ENCODE peak calls at places on chromosomes 7 and 10, in seven cellular contexts. One of them, this sample, is unnamed.

GRCh38 chr7:151271699-151272355 is 23.3 kb upstream of the SMARCD3 start:
- DNase-seq in stimulated activated CD8-positive, alpha-beta memory T cell treated with anti-CD3 and anti-CD28 coated beads, Interleukin-12 subunit alpha, Interleukin-12 subunit beta, amount 100 ng/mL, for 1 hour: no peak
- DNase-seq in breast epithelium: no peak
- DNase-seq in tibial artery: peak
- DNase-seq in Caki2: peak
- DNase-seq in iris pigment epithelial cell: peak
- DNase-seq in NCI-H2029 treated with DMSO at 0.1 percent for 48 hours: no peak
- DNase-seq in this sample: peak

GRCh38 chr7:73985737-73986141 is 42.2 kb upstream of the ELN start:
- DNase-seq in NCI-H2029 treated with DMSO at 0.1 percent for 48 hours: no peak
- DNase-seq in iris pigment epithelial cell: no peak
- DNase-seq in Caki2: no peak
- DNase-seq in breast epithelium: no peak
- DNase-seq in stimulated activated CD8-positive, alpha-beta memory T cell treated with anti-CD3 and anti-CD28 coated beads, Interleukin-12 subunit alpha, Interleukin-12 subunit beta, amount 100 ng/mL, for 1 hour: no peak
- DNase-seq in tibial artery: no peak
- DNase-seq in this sample: no peak

GRCh38 chr10:49213211-49213610 is 25.0 kb upstream of the TMEM273 start:
- DNase-seq in breast epithelium: no peak
- DNase-seq in NCI-H2029 treated with DMSO at 0.1 percent for 48 hours: no peak
- DNase-seq in iris pigment epithelial cell: no peak
- DNase-seq in Caki2: no peak
- DNase-seq in stimulated activated CD8-positive, alpha-beta memory T cell treated with anti-CD3 and anti-CD28 coated beads, Interleukin-12 subunit alpha, Interleukin-12 subunit beta, amount 100 ng/mL, for 1 hour: no peak
- DNase-seq in tibial artery: no peak
- DNase-seq in this sample: no peak

GRCh38 chr7:26291251-26291650 is 411 bp upstream of the SNX10 start:
- DNase-seq in NCI-H2029 treated with DMSO at 0.1 percent for 48 hours: no peak
- DNase-seq in Caki2: no peak
- DNase-seq in tibial artery: no peak
- DNase-seq in breast epithelium: no peak
- DNase-seq in stimulated activated CD8-positive, alpha-beta memory T cell treated with anti-CD3 and anti-CD28 coated beads, Interleukin-12 subunit alpha, Interleukin-12 subunit beta, amount 100 ng/mL, for 1 hour: no peak
- DNase-seq in iris pigment epithelial cell: no peak
- DNase-seq in this sample: no peak

GRCh38 chr7:87347682-87348081 is 2.2 kb downstream of the CROT start:
- DNase-seq in NCI-H2029 treated with DMSO at 0.1 percent for 48 hours: no peak
- DNase-seq in breast epithelium: no peak
- DNase-seq in Caki2: no peak
- DNase-seq in tibial artery: no peak
- DNase-seq in stimulated activated CD8-positive, alpha-beta memory T cell treated with anti-CD3 and anti-CD28 coated beads, Interleukin-12 subunit alpha, Interleukin-12 subunit beta, amount 100 ng/mL, for 1 hour: no peak
- DNase-seq in iris pigment epithelial cell: no peak
- DNase-seq in this sample: no peak

GRCh38 chr7:157890921-157891401 is 554.2 kb downstream of the DNAJB6 start:
- DNase-seq in breast epithelium: peak
- DNase-seq in Caki2: no peak
- DNase-seq in iris pigment epithelial cell: no peak
- DNase-seq in NCI-H2029 treated with DMSO at 0.1 percent for 48 hours: no peak
- DNase-seq in tibial artery: peak
- DNase-seq in stimulated activated CD8-positive, alpha-beta memory T cell treated with anti-CD3 and anti-CD28 coated beads, Interleukin-12 subunit alpha, Interleukin-12 subunit beta, amount 100 ng/mL, for 1 hour: no peak
- DNase-seq in this sample: no peak

GRCh38 chr7:39386718-39387117 is 179.5 kb upstream of the YAE1 start:
- DNase-seq in tibial artery: no peak
- DNase-seq in stimulated activated CD8-positive, alpha-beta memory T cell treated with anti-CD3 and anti-CD28 coated beads, Interleukin-12 subunit alpha, Interleukin-12 subunit beta, amount 100 ng/mL, for 1 hour: no peak
- DNase-seq in iris pigment epithelial cell: no peak
- DNase-seq in Caki2: no peak
- DNase-seq in NCI-H2029 treated with DMSO at 0.1 percent for 48 hours: no peak
- DNase-seq in breast epithelium: no peak
- DNase-seq in this sample: no peak

GRCh38 chr7:71325151-71325550 is 193.2 kb downstream of the GALNT17 start:
- DNase-seq in stimulated activated CD8-positive, alpha-beta memory T cell treated with anti-CD3 and anti-CD28 coated beads, Interleukin-12 subunit alpha, Interleukin-12 subunit beta, amount 100 ng/mL, for 1 hour: no peak
- DNase-seq in iris pigment epithelial cell: no peak
- DNase-seq in Caki2: no peak
- DNase-seq in tibial artery: no peak
- DNase-seq in NCI-H2029 treated with DMSO at 0.1 percent for 48 hours: no peak
- DNase-seq in breast epithelium: no peak
- DNase-seq in this sample: no peak

GRCh38 chr7:151856098-151856497 is 20.8 kb downstream of the PRKAG2 start:
- DNase-seq in Caki2: no peak
- DNase-seq in NCI-H2029 treated with DMSO at 0.1 percent for 48 hours: no peak
- DNase-seq in tibial artery: no peak
- DNase-seq in iris pigment epithelial cell: no peak
- DNase-seq in stimulated activated CD8-positive, alpha-beta memory T cell treated with anti-CD3 and anti-CD28 coated beads, Interleukin-12 subunit alpha, Interleukin-12 subunit beta, amount 100 ng/mL, for 1 hour: no peak
- DNase-seq in breast epithelium: no peak
- DNase-seq in this sample: no peak

GRCh38 chr7:142997590-142997989 is 29.3 kb downstream of the OR9A2 start:
- DNase-seq in iris pigment epithelial cell: no peak
- DNase-seq in Caki2: no peak
- DNase-seq in stimulated activated CD8-positive, alpha-beta memory T cell treated with anti-CD3 and anti-CD28 coated beads, Interleukin-12 subunit alpha, Interleukin-12 subunit beta, amount 100 ng/mL, for 1 hour: no peak
- DNase-seq in tibial artery: no peak
- DNase-seq in NCI-H2029 treated with DMSO at 0.1 percent for 48 hours: no peak
- DNase-seq in breast epithelium: no peak
- DNase-seq in this sample: no peak

GRCh38 chr7:139648941-139649425 is 125.5 kb downstream of the CLEC2L start:
- DNase-seq in NCI-H2029 treated with DMSO at 0.1 percent for 48 hours: no peak
- DNase-seq in stimulated activated CD8-positive, alpha-beta memory T cell treated with anti-CD3 and anti-CD28 coated beads, Interleukin-12 subunit alpha, Interleukin-12 subunit beta, amount 100 ng/mL, for 1 hour: no peak
- DNase-seq in breast epithelium: no peak
- DNase-seq in tibial artery: no peak
- DNase-seq in Caki2: no peak
- DNase-seq in iris pigment epithelial cell: no peak
- DNase-seq in this sample: no peak

This sample was measured in cardiac fibroblast.